ENCODE peak calls at places on chromosomes 1 and 21, in four cellular contexts. F, L, R and O are unnamed samples. For H3K27me3 and H3K36me3, the result is how much of the 10 kb centered on the place peaks cover.

GRCh38 chr1:160544647-160545046 is 21.6 kb upstream of the SLAMF6 start:
- DNase-seq in F (peak), L (peak), R (no peak), O (peak)

GRCh38 chr1:176602388-176603004 is 139.5 kb downstream of the PAPPA2 start:
- DNase-seq in F (no peak), L (no peak), R (no peak), O (no peak)

GRCh38 chr21:34952701-34953100 is 96.4 kb downstream of the RUNX1 start:
- DNase-seq in F (no peak), L (no peak), R (no peak), O (no peak)

GRCh38 chr21:35927262-35927661 is 133.1 kb downstream of the SETD4 start:
- DNase-seq in F (no peak), L (no peak), R (no peak), O (no peak)

GRCh38 chr1:47521034-47521871 is 83.4 kb downstream of the FOXD2 start:
- DNase-seq in F (no peak), L (no peak), R (no peak), O (no peak)

GRCh38 chr1:67559222-67559700 is 125.7 kb upstream of the GADD45A start:
- DNase-seq in F (no peak), L (peak), R (no peak), O (no peak)

GRCh38 chr1:180117764-180118116 is 36.9 kb upstream of the QSOX1 start:
- DNase-seq in F (no peak), L (no peak), R (no peak), O (no peak)

GRCh38 chr1:241362350-241362749 is 5.3 kb upstream of the RGS7 start:
- DNase-seq in F (no peak), L (no peak), R (no peak), O (no peak)

GRCh38 chr1:203343956-203344355 is 7.0 kb downstream of the FMOD start:
- DNase-seq in F (no peak), L (no peak), R (no peak), O (no peak)

GRCh38 chr1:158329807-158330206 is 1.5 kb downstream of the CD1B start:
- DNase-seq in F (no peak), L (peak), R (no peak), O (peak)

GRCh38 chr1:25889470-25889869 is 14.0 kb upstream of the PAQR7 start:
- DNase-seq in F (no peak), L (no peak), R (no peak), O (peak)

GRCh38 chr1:41802532-41803501 is 115.9 kb downstream of the HIVEP3 start:
- DNase-seq in F (no peak), L (no peak), R (no peak), O (no peak)

GRCh38 chr1:246210751-246211150 is 296.3 kb downstream of the SMYD3 start:
- DNase-seq in F (peak), L (no peak), R (no peak), O (peak)

GRCh38 chr1:228166170-228166936 is 749 bp downstream of the IBA57 start:
- DNase-seq in F (peak), L (peak), R (peak), O (peak)

GRCh38 chr1:6222644-6223043 is 13.1 kb downstream of the ICMT start:
- DNase-seq in F (no peak), L (no peak), R (no peak), O (no peak)

GRCh38 chr1:1670866-1671265 is 12.1 kb upstream of the CDK11B start:
- DNase-seq in F (no peak), L (no peak), R (no peak), O (no peak)

GRCh38 chr1:241531195-241532172 is 694 bp upstream of the KMO start:
- DNase-seq in F (peak), L (peak), R (peak), O (peak)

GRCh38 chr1:109649380-109649987 is 6.4 kb upstream of the GSTM4 start:
- DNase-seq in F (peak), L (peak), R (no peak), O (no peak)

GRCh38 chr1:68015369-68015768 is 35.1 kb downstream of the DIRAS3 start:
- DNase-seq in F (no peak), L (no peak), R (no peak), O (no peak)

GRCh38 chr1:160975026-160975425 is 20.4 kb upstream of the ITLN2 start:
- DNase-seq in F (no peak), L (no peak), R (no peak), O (no peak)

GRCh38 chr1:203671047-203671446 is 44.4 kb downstream of the ATP2B4 start:
- DNase-seq in F (no peak), L (no peak), R (no peak), O (no peak)

GRCh38 chr1:6966326-6966725 is 181.1 kb downstream of the CAMTA1 start:
- DNase-seq in F (no peak), L (no peak), R (no peak), O (no peak)

GRCh38 chr1:200134116-200134515 is 106.6 kb downstream of the NR5A2 start:
- DNase-seq in F (no peak), L (no peak), R (no peak), O (no peak)

GRCh38 chr1:114758251-114758832 is 558 bp upstream of the CSDE1 start:
- DNase-seq in F (peak), L (peak), R (no peak), O (no peak)

GRCh38 chr1:52424757-52425265 is 20.4 kb downstream of the PRPF38A start:
- DNase-seq in F (no peak), L (peak), R (no peak), O (no peak)

GRCh38 chr1:201903135-201903534 is 14.4 kb downstream of the SHISA4 start:
- DNase-seq in F (no peak), L (no peak), R (no peak), O (no peak)

GRCh38 chr21:35086357-35086756 is 37.3 kb upstream of the RUNX1 start:
- DNase-seq in F (no peak), L (no peak), R (no peak), O (no peak)

GRCh38 chr1:110239491-110240430 is 29.6 kb downstream of the KCNC4 start:
- DNase-seq in F (no peak), L (peak), R (no peak), O (no peak)

GRCh38 chr21:35002879-35003722 is 46.0 kb downstream of the RUNX1 start:
- DNase-seq in F (no peak), L (no peak), R (no peak), O (no peak)

GRCh38 chr1:44405804-44406743 is 1.0 kb downstream of the RNF220 start:
- DNase-seq in F (peak), L (peak), R (no peak), O (peak)

GRCh38 chr1:210366767-210367166 is 38.1 kb downstream of the HHAT start:
- DNase-seq in F (no peak), L (no peak), R (no peak), O (no peak)

GRCh38 chr1:54408701-54409066 is 2.5 kb upstream of the SSBP3 start:
- DNase-seq in F (no peak), L (no peak), R (no peak), O (no peak)

GRCh38 chr1:242605521-242605920 is 81.0 kb upstream of the PLD5 start:
- DNase-seq in F (no peak), L (no peak), R (peak), O (no peak)

GRCh38 chr1:26378088-26378878 is 5.7 kb upstream of the ZNF683 start:
- DNase-seq in F (no peak), L (peak), R (peak), O (no peak)

GRCh38 chr1:203187306-203188264 is 1.1 kb upstream of the CHI3L1 start:
- DNase-seq in F (no peak), L (no peak), R (no peak), O (no peak)

GRCh38 chr1:74199504-74199903 is 1.5 kb downstream of the FPGT start:
- DNase-seq in F (no peak), L (no peak), R (no peak), O (no peak)

GRCh38 chr1:9018372-9018771 is 7.9 kb downstream of the SLC2A7 start:
- DNase-seq in F (no peak), L (no peak), R (no peak), O (no peak)

GRCh38 chr1:9013824-9014223 is 12.4 kb downstream of the SLC2A7 start:
- DNase-seq in F (no peak), L (no peak), R (no peak), O (no peak)

GRCh38 chr1:9020325-9020724 is 5.9 kb downstream of the SLC2A7 start:
- DNase-seq in F (no peak), L (no peak), R (no peak), O (no peak)

GRCh38 chr1:9014475-9015375 is 11.5 kb downstream of the SLC2A7 start:
- DNase-seq in F (no peak), L (no peak), R (no peak), O (no peak)

DNA sequence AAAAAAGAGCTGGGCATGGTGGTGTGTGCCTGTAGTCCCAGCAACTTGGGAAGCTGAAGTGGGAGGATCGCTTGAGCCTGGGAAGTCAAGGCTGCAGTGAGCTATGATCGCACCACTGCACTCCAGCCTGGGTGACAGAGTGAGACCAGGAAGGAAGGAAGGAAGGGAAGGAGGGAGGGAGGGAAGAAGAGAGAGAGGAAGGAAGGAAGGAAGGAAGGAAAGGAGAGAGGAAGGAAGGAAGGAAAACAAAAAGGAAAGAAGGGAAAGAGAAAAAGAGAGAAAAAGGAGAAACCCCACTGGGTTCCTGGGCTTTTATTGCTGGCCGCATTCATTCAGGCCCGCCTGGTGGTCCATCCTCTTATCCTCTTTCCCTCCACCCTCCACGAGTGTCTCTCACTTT is 9.8 kb downstream of the SLC2A7 start:
- DNase-seq in F (no peak), L (no peak), R (no peak), O (no peak)
- H3K27me3 ChIP-seq in F (under half), L (under half), R (under half), O (under half)

DNA sequence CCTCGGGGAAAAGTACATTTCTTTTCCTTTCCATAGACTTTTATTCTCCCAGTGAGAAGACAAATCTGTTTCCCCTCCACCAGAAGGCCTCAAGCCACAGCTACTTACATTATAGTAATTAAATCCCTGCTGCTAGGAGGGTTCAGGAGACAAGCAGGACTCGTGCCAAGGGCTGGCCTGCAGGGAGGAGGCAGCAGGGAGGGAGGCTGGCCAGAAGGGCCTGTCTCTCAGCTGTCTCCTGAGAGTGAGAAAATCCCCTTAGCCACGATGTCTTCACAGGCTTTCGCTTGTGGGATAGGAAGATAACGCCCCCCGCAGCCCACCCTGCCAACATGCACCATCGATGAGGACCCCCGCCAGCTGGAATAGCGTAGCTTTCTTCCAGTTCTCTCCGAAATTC is 14.0 kb downstream of the KCNN3 start:
- DNase-seq in F (peak), L (peak), R (no peak), O (peak)
- TF ChIP-seq CTCF in F (no peak), L (peak), R (no peak), O (peak)

GRCh38 chr1:92817137-92817697 is 14.6 kb upstream of the RPL5 start:
- DNase-seq in F (no peak), L (no peak), R (no peak), O (no peak)
- H3K36me3 ChIP-seq in F (under half), L (under half), R (under half), O (under half)

DNA sequence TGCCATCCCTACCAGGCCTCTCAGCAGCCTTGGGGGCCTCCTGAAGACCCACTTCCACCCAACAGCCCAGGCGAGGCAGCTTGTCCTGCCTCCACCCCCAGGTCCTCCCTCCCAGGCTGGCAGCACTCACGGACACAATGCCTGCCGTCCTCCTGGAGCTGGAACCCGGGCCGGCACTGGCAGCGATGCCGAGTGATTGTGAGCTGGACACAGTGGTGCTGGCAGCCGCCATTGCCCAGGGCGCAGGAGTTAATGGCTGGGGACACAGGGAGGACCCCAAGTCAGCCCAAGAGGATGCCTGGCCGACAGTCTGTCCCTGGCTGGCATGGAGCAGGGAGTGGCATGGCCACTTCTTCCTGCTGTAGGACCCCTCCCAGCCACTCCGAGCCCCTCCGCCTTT is 60.8 kb downstream of the ARHGEF16 start:
- DNase-seq in F (no peak), L (no peak), R (no peak), O (no peak)
- H3K27me3 ChIP-seq in F (under half), L (under half), R (under half), O (under half)

DNA sequence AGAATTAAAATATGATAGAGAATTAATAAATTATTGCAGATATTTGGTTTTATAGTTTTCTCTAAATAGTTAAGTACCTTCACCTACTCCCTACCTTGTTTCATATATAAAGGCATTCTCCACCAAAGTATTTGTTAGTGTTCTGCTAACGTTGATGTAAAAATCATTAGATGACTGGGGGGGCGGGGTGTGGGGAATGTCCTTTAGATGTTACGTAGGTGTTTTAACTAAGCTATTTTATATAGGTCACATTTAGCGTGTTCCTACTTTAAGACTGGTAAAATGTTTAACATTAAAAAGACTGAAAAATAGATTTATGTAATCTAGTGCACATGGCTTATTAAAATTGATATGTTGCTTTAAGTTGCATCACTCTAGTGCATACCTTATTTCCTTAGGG is 48.6 kb downstream of the PTPRC start:
- DNase-seq in F (no peak), L (no peak), R (no peak), O (no peak)
- TF ChIP-seq CTCF in F (no peak), L (no peak), R (no peak), O (no peak)

GRCh38 chr21:33291686-33292085 is 25.5 kb downstream of the IL10RB start:
- DNase-seq in F (no peak), L (no peak), R (no peak), O (no peak)

GRCh38 chr21:33290441-33290840 is 24.3 kb downstream of the IL10RB start:
- DNase-seq in F (no peak), L (no peak), R (no peak), O (no peak)

GRCh38 chr21:33292724-33293123 is 26.6 kb downstream of the IL10RB start:
- DNase-seq in F (no peak), L (no peak), R (no peak), O (no peak)

GRCh38 chr21:33293811-33294216 is 27.6 kb downstream of the IL10RB start:
- DNase-seq in F (no peak), L (no peak), R (no peak), O (no peak)

DNA sequence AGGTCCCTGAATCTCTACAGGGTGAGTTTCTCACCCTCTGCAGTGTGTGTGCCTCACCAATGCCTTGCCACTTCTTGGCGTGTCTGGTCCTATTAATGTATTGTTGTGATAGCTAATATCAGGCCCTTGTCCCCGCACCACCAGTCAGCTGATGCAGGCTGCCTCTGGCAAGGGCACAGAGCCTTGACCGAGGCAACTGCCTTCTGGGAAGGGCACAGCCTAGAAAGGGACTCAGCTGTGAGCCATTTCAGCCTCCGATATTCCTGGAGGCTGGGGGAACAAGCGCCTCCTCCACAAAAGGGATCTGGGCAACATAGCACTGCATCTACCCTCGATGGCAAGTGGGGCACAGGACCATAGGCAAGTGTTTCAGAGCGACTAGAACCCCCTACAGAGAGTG is 27.0 kb downstream of the IL10RB start:
- DNase-seq in F (no peak), L (no peak), R (no peak), O (no peak)
- H3K36me3 ChIP-seq in F (under half), L (under half), R (under half), O (under half)

DNA sequence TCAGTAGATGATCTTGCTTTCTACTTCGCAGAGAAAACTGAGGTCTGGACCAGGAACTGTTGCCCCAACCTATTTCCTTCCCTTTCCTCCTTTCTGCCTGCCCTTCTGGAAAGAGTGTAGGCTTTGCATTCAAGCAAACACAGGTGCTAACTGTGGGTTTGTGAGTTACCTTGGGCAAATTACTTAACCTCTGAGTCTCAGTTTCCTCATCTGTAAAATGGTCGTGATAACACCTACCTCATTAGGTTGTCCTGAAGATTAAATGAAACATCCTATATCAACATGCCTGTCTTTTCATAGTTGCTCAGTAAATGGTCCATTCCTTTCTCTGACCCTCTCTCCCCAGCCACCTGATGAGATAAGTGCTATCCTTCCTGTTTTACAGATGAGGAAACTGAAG is 9.5 kb upstream of the BLACAT1 start:
- DNase-seq in F (no peak), L (no peak), R (no peak), O (no peak)
- H3K27me3 ChIP-seq in F (under half), L (under half), R (under half), O (under half)